ENCODE peak calls at places on chromosome 14, in five cellular contexts. I is heart left ventricle, O is H9, Q is Panc1, U is ascending aorta. K is an unnamed sample. For H3K4me1, the result is how much of the 10 kb centered on the place peaks cover.

GRCh38 chr14:99125616-99126431 is 146.2 kb downstream of the BCL11B start:
- DNase-seq in I (no peak), U (no peak), Q (no peak), O (no peak), K (no peak)

GRCh38 chr14:69226178-69226577 is 33.8 kb upstream of the GALNT16 start:
- DNase-seq in O (no peak), U (no peak), Q (no peak), I (no peak), K (no peak)

GRCh38 chr14:92391746-92392145 is 68.8 kb downstream of the SLC24A4 start:
- DNase-seq in I (no peak), U (no peak), Q (no peak), O (no peak), K (no peak)

GRCh38 chr14:24162083-24162482 is 1.0 kb downstream of the IRF9 start:
- DNase-seq in O (no peak), I (no peak), Q (no peak), U (no peak), K (no peak)

GRCh38 chr14:103679351-103679750 is 35.9 kb downstream of the XRCC3 start:
- DNase-seq in I (no peak), O (peak), U (no peak), Q (no peak), K (no peak)

GRCh38 chr14:104221071-104221625 is 82.8 kb downstream of the KIF26A start:
- DNase-seq in O (no peak), U (no peak), I (no peak), Q (no peak), K (no peak)

GRCh38 chr14:60637490-60638452 is 11.5 kb downstream of the SIX1 start:
- DNase-seq in I (no peak), Q (no peak), O (peak), U (no peak), K (no peak)

GRCh38 chr14:58747181-58747580 is 109.4 kb downstream of the DACT1 start:
- DNase-seq in Q (no peak), I (no peak), U (peak), O (no peak), K (no peak)

GRCh38 chr14:22520786-22521185 is 68.2 kb downstream of the DAD1 start:
- DNase-seq in Q (no peak), O (no peak), U (no peak), I (no peak), K (no peak)

GRCh38 chr14:98182385-98183055 is 1089.5 kb downstream of the BCL11B start:
- DNase-seq in O (no peak), Q (no peak), I (no peak), U (no peak), K (no peak)

GRCh38 chr14:50897658-50898175 is 25.9 kb downstream of the ABHD12B start:
- DNase-seq in I (no peak), U (no peak), Q (no peak), O (no peak), K (no peak)

GRCh38 chr14:55850803-55851202 is 267.4 kb upstream of the PELI2 start:
- DNase-seq in O (no peak), I (no peak), Q (no peak), U (no peak), K (no peak)

GRCh38 chr14:89921346-89921745 is 33.2 kb downstream of the EFCAB11 start:
- DNase-seq in U (no peak), I (no peak), O (no peak), Q (no peak), K (no peak)

GRCh38 chr14:34926552-34926951 is 51.4 kb upstream of the BAZ1A start:
- DNase-seq in U (no peak), Q (no peak), I (no peak), O (no peak), K (no peak)

GRCh38 chr14:31256534-31257243 is 49.1 kb upstream of the HECTD1 start:
- DNase-seq in U (no peak), I (no peak), Q (no peak), O (no peak), K (no peak)

GRCh38 chr14:104119700-104120251 is 18.6 kb upstream of the KIF26A start:
- DNase-seq in O (no peak), Q (no peak), I (peak), U (no peak), K (no peak)

GRCh38 chr14:40119765-40120164 is 687.5 kb upstream of the FBXO33 start:
- DNase-seq in I (no peak), Q (no peak), U (no peak), O (no peak), K (no peak)

GRCh38 chr14:67436006-67436866 is 24.3 kb upstream of the PLEK2 start:
- DNase-seq in I (no peak), U (no peak), Q (no peak), O (peak), K (no peak)

GRCh38 chr14:58865520-58866281 is 227.9 kb downstream of the DACT1 start:
- DNase-seq in U (no peak), I (peak), Q (no peak), O (no peak), K (no peak)

GRCh38 chr14:68394719-68395117 is 398.1 kb downstream of the ZFP36L1 start:
- DNase-seq in U (no peak), I (peak), O (peak), Q (no peak), K (peak)

GRCh38 chr14:37035401-37035800 is 137.0 kb downstream of the SLC25A21 start:
- DNase-seq in O (no peak), Q (no peak), U (no peak), I (no peak), K (no peak)

GRCh38 chr14:100486025-100486828 is 101.0 kb downstream of the BEGAIN start:
- DNase-seq in Q (no peak), I (peak), O (peak), U (no peak), K (peak)

GRCh38 chr14:68249534-68250517 is 430.2 kb downstream of the RAD51B start:
- DNase-seq in I (no peak), U (no peak), O (no peak), Q (no peak), K (no peak)

GRCh38 chr14:100536721-100537700 is 50.2 kb downstream of the BEGAIN start:
- DNase-seq in U (no peak), I (peak), Q (no peak), O (peak), K (peak)

GRCh38 chr14:30287579-30288445 is 271.1 kb upstream of the G2E3 start:
- DNase-seq in I (no peak), Q (no peak), U (no peak), O (no peak), K (no peak)

GRCh38 chr14:20413785-20414117 is 450 bp upstream of the TEP1 start:
- DNase-seq in Q (no peak), U (no peak), O (no peak), I (no peak), K (no peak)

GRCh38 chr14:68960123-68960522 is 19.0 kb downstream of the ACTN1 start:
- DNase-seq in Q (no peak), O (no peak), U (no peak), I (no peak), K (no peak)

GRCh38 chr14:88856786-88857366 is 32.4 kb downstream of the TTC8 start:
- DNase-seq in I (no peak), Q (no peak), U (no peak), O (no peak), K (no peak)

GRCh38 chr14:90381999-90382451 is 14.8 kb upstream of the CALM1 start:
- DNase-seq in U (no peak), Q (no peak), O (peak), I (peak), K (no peak)

GRCh38 chr14:77316872-77317271 is 3.8 kb downstream of the POMT2 start:
- DNase-seq in Q (no peak), I (no peak), U (no peak), O (no peak), K (no peak)

GRCh38 chr14:96364911-96365310 is 1.6 kb downstream of the GSKIP start:
- DNase-seq in O (no peak), I (no peak), Q (no peak), U (no peak), K (no peak)

GRCh38 chr14:89226789-89227489 is 190.1 kb downstream of the FOXN3 start:
- DNase-seq in O (no peak), I (no peak), U (no peak), Q (no peak), K (no peak)

DNA sequence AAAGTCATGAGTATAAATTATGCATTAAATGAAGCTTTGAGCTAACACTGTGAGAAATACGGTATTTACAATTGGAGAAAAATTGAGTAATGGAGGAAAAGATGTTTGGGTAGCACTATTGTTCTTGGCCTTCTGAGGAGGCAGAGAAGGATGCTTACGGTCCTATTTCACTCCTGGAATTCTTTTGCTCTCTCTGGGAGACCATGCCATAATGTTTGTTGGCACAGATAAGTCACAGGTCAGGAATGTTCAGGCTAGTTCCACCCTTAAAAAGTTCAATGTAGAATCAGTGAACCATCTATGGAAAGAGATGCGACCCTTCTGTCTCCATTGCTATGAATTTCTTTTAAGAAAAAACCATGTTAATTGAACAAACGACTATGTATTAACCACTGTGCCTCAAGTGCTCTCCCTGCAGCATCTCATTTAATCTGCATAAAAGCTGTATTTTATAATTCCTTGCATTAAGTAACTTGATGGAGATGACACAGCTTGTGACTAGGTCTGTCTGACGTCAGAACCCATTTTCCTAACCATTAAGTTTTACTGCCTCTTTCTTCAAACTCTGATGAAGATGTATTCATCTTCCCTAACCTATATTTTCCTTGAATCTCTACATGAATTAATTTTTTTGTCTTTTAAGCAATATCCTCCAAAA is 9.5 kb downstream of the BATF start:
- DNase-seq in Q (peak), I (no peak), U (no peak), O (no peak), K (no peak)
- H3K4me1 ChIP-seq in Q (under half), I (under half), U (under half), O (under half), K (under half)

GRCh38 chr14:102084931-102085330 is 1.9 kb downstream of the HSP90AA1 start:
- DNase-seq in I (no peak), U (no peak), O (no peak), Q (no peak), K (no peak)

GRCh38 chr14:102086972-102087761 is at the start of gene HSP90AA1:
- DNase-seq in O (peak), Q (no peak), I (peak), U (peak), K (peak)

GRCh38 chr14:102086346-102086971 is 385 bp downstream of the HSP90AA1 start:
- DNase-seq in Q (no peak), I (peak), O (no peak), U (no peak), K (peak)

GRCh38 chr14:102087762-102088011 is 843 bp upstream of the HSP90AA1 start:
- DNase-seq in U (no peak), Q (no peak), I (no peak), O (no peak), K (no peak)

GRCh38 chr14:102085503-102085902 is 1.3 kb downstream of the HSP90AA1 start:
- DNase-seq in Q (no peak), U (no peak), I (no peak), O (no peak), K (no peak)
- H3K27ac ChIP-seq in Q (peak), U (peak), I (peak), O (no peak), K (no peak)

GRCh38 chr14:106318700-106319099 is 792.3 kb downstream of the TMEM121 start:
- DNase-seq in U (no peak), O (no peak), I (no peak), Q (no peak), K (no peak)
- TF ChIP-seq CTCF in U (no peak), O (no peak), I (no peak), Q (peak), K (no peak)

DNA sequence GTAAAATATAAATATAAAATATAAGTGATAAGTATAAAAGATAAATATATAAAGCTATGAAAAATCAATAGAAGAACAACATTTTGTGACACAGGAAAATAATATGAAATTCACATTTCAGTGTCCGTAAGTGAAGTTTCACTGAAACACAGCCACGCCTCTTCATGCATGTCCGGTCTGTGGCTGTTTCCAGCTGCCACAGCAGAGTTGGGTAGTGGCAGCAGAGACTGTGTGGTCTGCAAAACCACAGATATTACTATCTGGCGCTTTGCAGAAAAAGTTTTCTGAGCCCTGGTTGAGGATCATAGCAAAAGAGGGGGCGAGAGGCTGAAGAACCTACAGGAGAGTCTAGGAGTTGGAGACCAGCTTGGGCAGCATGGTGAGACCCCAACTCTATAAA is 777 bp downstream of the SERPINA4 start:
- DNase-seq in Q (no peak), I (no peak), U (no peak), O (no peak), K (no peak)
- H3K4me1 ChIP-seq in Q (under half), I (under half), U (under half), O (under half), K (under half)

GRCh38 chr14:65103150-65103760 is 938 bp upstream of the MAX start:
- DNase-seq in Q (no peak), O (no peak), I (no peak), U (no peak), K (no peak)
- H3K27ac ChIP-seq in Q (peak), O (no peak), I (peak), U (no peak), K (peak)

DNA sequence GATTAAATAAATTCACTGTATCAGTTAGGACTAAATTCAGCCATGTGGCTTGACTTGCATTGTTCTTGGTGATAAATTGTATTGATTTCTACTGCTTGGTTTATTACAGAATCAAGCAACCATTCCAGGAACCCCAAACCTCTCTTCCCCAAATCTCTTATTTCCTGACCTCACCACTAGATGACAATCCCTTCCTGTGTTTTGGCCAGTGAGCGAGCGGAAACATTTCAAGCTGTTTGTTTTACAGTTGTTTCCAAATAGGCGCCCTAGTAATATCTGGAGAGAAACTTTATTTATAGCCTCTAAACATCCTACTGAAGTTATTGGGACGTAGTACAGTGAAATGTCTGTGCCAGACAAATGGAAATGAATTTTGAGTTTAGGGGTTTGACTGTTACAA is 161.1 kb downstream of the SNAPC1 start:
- DNase-seq in U (no peak), Q (no peak), O (no peak), I (no peak), K (no peak)
- TF ChIP-seq CTCF in U (no peak), Q (peak), O (peak), I (no peak), K (peak)